ENCODE peak calls at places on chromosomes 4 and X, in seven cellular contexts. One of them, this sample, is unnamed.

GRCh38 chrX:129768586-129769466 is 10.9 kb upstream of the SASH3 start:
- DNase-seq in tibial nerve: no peak
- DNase-seq in esophagus squamous epithelium: no peak
- DNase-seq in endothelial cell of umbilical vein: no peak
- DNase-seq in heart left ventricle: no peak
- DNase-seq in Peyer's patch: no peak
- DNase-seq in A549: no peak
- DNase-seq in this sample: no peak

GRCh38 chr4:124096290-124096689 is 616.2 kb downstream of the ANKRD50 start:
- DNase-seq in tibial nerve: no peak
- DNase-seq in esophagus squamous epithelium: no peak
- DNase-seq in endothelial cell of umbilical vein: no peak
- DNase-seq in heart left ventricle: no peak
- DNase-seq in Peyer's patch: no peak
- DNase-seq in A549: no peak
- DNase-seq in this sample: no peak

GRCh38 chr4:139950568-139950967 is 203.4 kb downstream of the MAML3 start:
- DNase-seq in tibial nerve: no peak
- DNase-seq in esophagus squamous epithelium: no peak
- DNase-seq in endothelial cell of umbilical vein: no peak
- DNase-seq in heart left ventricle: no peak
- DNase-seq in Peyer's patch: no peak
- DNase-seq in A549: no peak
- DNase-seq in this sample: no peak

GRCh38 chrX:120468479-120468824 is 644 bp downstream of the LAMP2 start:
- DNase-seq in tibial nerve: no peak
- DNase-seq in esophagus squamous epithelium: no peak
- DNase-seq in endothelial cell of umbilical vein: peak
- DNase-seq in heart left ventricle: no peak
- DNase-seq in Peyer's patch: no peak
- DNase-seq in A549: no peak
- DNase-seq in this sample: no peak

GRCh38 chr4:89439533-89439932 is 131.9 kb upstream of the GPRIN3 start:
- DNase-seq in tibial nerve: no peak
- DNase-seq in esophagus squamous epithelium: no peak
- DNase-seq in endothelial cell of umbilical vein: no peak
- DNase-seq in heart left ventricle: no peak
- DNase-seq in Peyer's patch: no peak
- DNase-seq in A549: no peak
- DNase-seq in this sample: no peak

GRCh38 chrX:139211568-139212182 is 318.9 kb upstream of the F9 start:
- DNase-seq in tibial nerve: no peak
- DNase-seq in esophagus squamous epithelium: no peak
- DNase-seq in endothelial cell of umbilical vein: no peak
- DNase-seq in heart left ventricle: no peak
- DNase-seq in Peyer's patch: no peak
- DNase-seq in A549: no peak
- DNase-seq in this sample: no peak

GRCh38 chr4:16253127-16253960 is 27.1 kb upstream of the TAPT1 start:
- DNase-seq in tibial nerve: no peak
- DNase-seq in esophagus squamous epithelium: no peak
- DNase-seq in endothelial cell of umbilical vein: no peak
- DNase-seq in heart left ventricle: no peak
- DNase-seq in Peyer's patch: no peak
- DNase-seq in A549: peak
- DNase-seq in this sample: no peak

GRCh38 chrX:15349046-15349445 is 13.7 kb upstream of the PIGA start:
- DNase-seq in tibial nerve: no peak
- DNase-seq in esophagus squamous epithelium: no peak
- DNase-seq in endothelial cell of umbilical vein: peak
- DNase-seq in heart left ventricle: peak
- DNase-seq in Peyer's patch: peak
- DNase-seq in A549: peak
- DNase-seq in this sample: peak

GRCh38 chrX:18721683-18722499 is 14.4 kb downstream of the PPEF1 start:
- DNase-seq in tibial nerve: no peak
- DNase-seq in esophagus squamous epithelium: no peak
- DNase-seq in endothelial cell of umbilical vein: no peak
- DNase-seq in heart left ventricle: no peak
- DNase-seq in Peyer's patch: no peak
- DNase-seq in A549: no peak
- DNase-seq in this sample: no peak

GRCh38 chr4:70759627-70760026 is 37.9 kb downstream of the RUFY3 start:
- DNase-seq in tibial nerve: no peak
- DNase-seq in esophagus squamous epithelium: no peak
- DNase-seq in endothelial cell of umbilical vein: peak
- DNase-seq in heart left ventricle: no peak
- DNase-seq in Peyer's patch: no peak
- DNase-seq in A549: no peak
- DNase-seq in this sample: no peak
- TF ChIP-seq CTCF in tibial nerve: no peak
- TF ChIP-seq CTCF in esophagus squamous epithelium: no peak
- TF ChIP-seq CTCF in endothelial cell of umbilical vein: no peak
- TF ChIP-seq CTCF in heart left ventricle: no peak
- TF ChIP-seq CTCF in Peyer's patch: no peak
- TF ChIP-seq CTCF in A549: no peak
- TF ChIP-seq CTCF in this sample: no peak

GRCh38 chr4:184958839-184959238 is 59.5 kb upstream of the HELT start:
- DNase-seq in tibial nerve: no peak
- DNase-seq in esophagus squamous epithelium: no peak
- DNase-seq in endothelial cell of umbilical vein: no peak
- DNase-seq in heart left ventricle: no peak
- DNase-seq in Peyer's patch: no peak
- DNase-seq in A549: no peak
- DNase-seq in this sample: no peak
- TF ChIP-seq POLR2A in tibial nerve: no peak
- TF ChIP-seq POLR2A in esophagus squamous epithelium: no peak
- TF ChIP-seq POLR2A in endothelial cell of umbilical vein: no peak
- TF ChIP-seq POLR2A in heart left ventricle: no peak
- TF ChIP-seq POLR2A in Peyer's patch: no peak
- TF ChIP-seq POLR2A in A549: no peak
- TF ChIP-seq POLR2A in this sample: no peak

GRCh38 chr4:177726111-177726510 is 283.9 kb upstream of the AGA start:
- DNase-seq in tibial nerve: no peak
- DNase-seq in esophagus squamous epithelium: no peak
- DNase-seq in endothelial cell of umbilical vein: no peak
- DNase-seq in heart left ventricle: no peak
- DNase-seq in Peyer's patch: no peak
- DNase-seq in A549: no peak
- DNase-seq in this sample: no peak

DNA sequence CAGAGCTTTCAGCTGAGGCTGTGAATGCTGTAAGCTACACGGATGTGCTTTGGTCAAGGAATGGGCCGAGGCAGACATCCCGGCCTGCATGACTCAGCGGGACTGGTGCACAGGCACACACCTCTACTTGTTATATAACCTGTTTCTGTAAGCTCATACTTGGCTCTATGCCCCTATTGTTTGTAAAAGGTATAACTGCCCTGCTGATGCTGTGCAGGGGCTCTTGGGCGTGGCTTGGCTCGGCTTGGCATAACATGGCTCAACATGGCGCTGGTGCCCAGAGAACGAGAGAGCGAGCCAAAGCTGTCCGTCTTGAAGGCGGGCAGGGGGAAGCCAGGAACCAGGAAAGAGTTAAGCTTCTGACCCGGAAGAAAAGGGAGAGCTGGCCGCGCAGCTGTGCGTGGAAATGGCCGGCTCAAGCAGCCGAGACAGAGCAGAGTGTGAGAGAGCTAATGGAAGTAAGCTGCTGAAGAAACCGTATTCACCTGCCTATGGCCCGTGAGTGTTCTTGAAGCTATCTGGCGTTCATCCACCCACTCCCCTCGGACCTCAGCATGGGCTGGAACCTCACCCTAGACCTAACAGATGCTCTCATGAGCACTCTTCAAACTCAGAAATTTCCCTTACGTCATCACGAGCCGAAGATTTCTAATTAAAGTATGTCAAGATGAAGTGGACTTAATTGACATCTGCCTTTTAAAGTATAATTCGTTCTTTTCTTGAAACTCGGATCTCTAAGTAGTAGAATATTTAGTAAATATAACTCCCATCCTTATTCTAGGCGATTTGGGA is 286.3 kb upstream of the AGA start:
- DNase-seq in tibial nerve: no peak
- DNase-seq in esophagus squamous epithelium: no peak
- DNase-seq in endothelial cell of umbilical vein: no peak
- DNase-seq in heart left ventricle: no peak
- DNase-seq in Peyer's patch: peak
- DNase-seq in A549: no peak
- DNase-seq in this sample: no peak
- H3K27ac ChIP-seq in tibial nerve: no peak
- H3K27ac ChIP-seq in esophagus squamous epithelium: no peak
- H3K27ac ChIP-seq in endothelial cell of umbilical vein: no peak
- H3K27ac ChIP-seq in heart left ventricle: no peak
- H3K27ac ChIP-seq in Peyer's patch: no peak
- H3K27ac ChIP-seq in A549: no peak
- H3K27ac ChIP-seq in this sample: no peak

DNA sequence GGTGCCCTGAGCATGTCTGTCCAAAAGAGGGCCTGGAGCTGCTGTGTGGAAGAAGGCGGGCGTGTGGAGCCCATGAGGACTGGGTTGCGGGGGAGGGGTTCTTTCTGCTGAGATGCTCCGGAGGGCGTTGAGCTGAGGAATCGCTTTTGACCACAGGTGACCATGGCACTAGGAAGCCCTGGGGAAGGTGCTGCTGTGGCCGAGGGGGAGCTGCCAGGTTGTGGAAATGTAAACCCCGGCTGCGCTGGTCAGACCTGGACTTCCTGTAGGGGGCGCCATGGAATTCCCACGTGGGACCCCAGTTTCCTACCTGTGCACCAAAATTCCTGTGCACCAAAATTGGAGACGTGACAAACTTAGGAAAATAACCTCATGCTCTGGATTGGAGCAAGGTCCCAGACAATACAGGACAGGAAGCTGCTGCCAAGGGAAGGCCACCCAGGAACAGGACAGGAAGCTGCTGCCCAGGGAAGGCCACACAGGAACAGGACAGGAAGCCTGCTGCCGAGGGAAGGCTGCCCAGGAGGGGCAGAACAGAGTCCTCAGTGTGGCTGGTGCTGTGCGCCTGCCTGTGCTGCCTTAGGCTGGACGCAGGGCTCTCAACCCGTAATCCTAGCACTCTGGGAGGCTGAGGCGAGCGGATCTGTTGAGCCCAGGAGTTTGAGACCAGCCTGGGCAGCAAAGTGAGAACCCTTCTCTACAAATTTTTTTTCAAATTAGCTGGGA is 28.4 kb upstream of the UVSSA start:
- DNase-seq in tibial nerve: no peak
- DNase-seq in esophagus squamous epithelium: no peak
- DNase-seq in endothelial cell of umbilical vein: no peak
- DNase-seq in heart left ventricle: no peak
- DNase-seq in Peyer's patch: no peak
- DNase-seq in A549: no peak
- DNase-seq in this sample: no peak
- TF ChIP-seq CTCF in tibial nerve: no peak
- TF ChIP-seq CTCF in esophagus squamous epithelium: no peak
- TF ChIP-seq CTCF in endothelial cell of umbilical vein: peak
- TF ChIP-seq CTCF in heart left ventricle: peak
- TF ChIP-seq CTCF in Peyer's patch: peak
- TF ChIP-seq CTCF in A549: peak
- TF ChIP-seq CTCF in this sample: no peak

DNA sequence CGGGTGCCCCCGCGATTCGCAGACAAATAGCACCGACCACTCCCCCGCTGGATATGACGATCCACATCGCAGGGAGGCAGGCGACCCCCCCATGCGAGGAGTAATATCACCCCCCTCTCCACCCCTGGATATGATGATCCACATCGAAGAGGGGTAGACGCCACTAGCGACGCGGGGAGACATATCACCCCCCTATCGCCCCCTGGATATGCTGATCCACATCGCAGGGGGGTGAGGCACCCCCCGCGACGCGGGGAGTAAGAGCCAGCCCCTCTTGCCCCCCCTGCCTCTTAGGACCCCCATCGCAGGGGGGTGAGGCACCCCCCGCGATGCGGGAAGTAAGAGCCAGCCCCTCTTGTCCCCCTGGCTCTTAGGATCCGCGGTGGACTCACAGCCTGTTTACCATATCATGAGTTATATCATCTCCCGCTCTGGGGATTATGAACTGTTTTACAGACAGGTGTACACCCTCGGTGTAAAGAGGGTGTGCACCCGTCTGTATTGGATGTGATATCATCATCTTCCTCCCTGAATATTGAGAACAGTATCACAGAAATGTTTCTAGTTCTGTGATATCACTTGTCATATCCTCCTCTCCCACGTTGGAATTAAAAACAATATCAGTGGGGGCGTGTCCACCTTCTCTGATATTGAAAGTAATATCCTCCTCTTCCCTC is 22.7 kb upstream of the DRD5 start:
- DNase-seq in tibial nerve: no peak
- DNase-seq in esophagus squamous epithelium: no peak
- DNase-seq in endothelial cell of umbilical vein: no peak
- DNase-seq in heart left ventricle: no peak
- DNase-seq in Peyer's patch: no peak
- DNase-seq in A549: no peak
- DNase-seq in this sample: no peak
- TF ChIP-seq POLR2A in tibial nerve: no peak
- TF ChIP-seq POLR2A in esophagus squamous epithelium: no peak
- TF ChIP-seq POLR2A in endothelial cell of umbilical vein: no peak
- TF ChIP-seq POLR2A in heart left ventricle: no peak
- TF ChIP-seq POLR2A in Peyer's patch: no peak
- TF ChIP-seq POLR2A in A549: no peak
- TF ChIP-seq POLR2A in this sample: no peak

DNA sequence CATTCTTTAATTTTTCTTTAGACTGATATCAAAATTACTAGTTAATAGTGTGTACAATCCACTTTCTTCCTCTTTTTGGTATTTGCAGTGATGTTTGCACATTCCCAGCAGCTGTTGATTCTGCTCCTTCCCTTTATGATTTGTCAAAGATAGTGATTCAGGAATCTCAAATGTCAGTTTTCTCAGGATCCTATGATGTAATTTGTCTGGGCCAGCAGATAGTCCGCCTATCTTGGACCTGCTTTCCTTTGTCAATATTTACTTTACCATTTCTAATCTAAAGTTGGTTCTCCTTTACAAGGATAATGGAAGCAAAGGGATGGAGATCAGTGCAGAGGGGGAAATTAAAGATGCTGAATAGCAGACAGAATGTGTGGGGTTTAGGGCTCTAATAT is 122.1 kb downstream of the REELD1 start:
- DNase-seq in tibial nerve: no peak
- DNase-seq in esophagus squamous epithelium: no peak
- DNase-seq in endothelial cell of umbilical vein: peak
- DNase-seq in heart left ventricle: no peak
- DNase-seq in Peyer's patch: no peak
- DNase-seq in A549: no peak
- DNase-seq in this sample: no peak
- H3K27ac ChIP-seq in tibial nerve: no peak
- H3K27ac ChIP-seq in esophagus squamous epithelium: no peak
- H3K27ac ChIP-seq in endothelial cell of umbilical vein: peak
- H3K27ac ChIP-seq in heart left ventricle: no peak
- H3K27ac ChIP-seq in Peyer's patch: no peak
- H3K27ac ChIP-seq in A549: no peak
- H3K27ac ChIP-seq in this sample: no peak

DNA sequence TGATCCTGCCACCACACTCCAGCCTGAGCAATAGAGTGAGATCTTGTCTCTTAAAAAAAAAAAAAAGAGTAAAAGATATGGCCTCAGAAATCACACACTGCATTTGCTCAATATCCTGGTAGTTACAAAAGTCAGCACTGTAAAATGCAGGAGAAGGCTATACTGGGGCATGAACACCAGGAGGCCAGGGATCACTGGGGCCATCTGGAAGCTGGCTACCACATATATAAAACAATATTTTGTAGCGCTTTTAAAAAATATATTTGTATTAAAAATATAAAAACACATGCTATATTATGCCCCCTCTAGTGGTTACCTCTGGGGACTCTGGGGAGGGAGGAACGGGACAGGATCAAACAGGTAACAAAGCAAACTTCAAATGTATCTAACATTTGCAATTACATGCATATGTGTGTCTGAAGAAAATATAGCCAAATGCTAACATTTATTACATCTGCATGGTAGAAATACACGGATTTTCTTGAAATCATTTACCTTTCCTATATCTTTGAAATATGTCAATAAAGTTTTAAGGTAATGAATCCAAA is 4.0 kb downstream of the C4orf46 start:
- DNase-seq in tibial nerve: no peak
- DNase-seq in esophagus squamous epithelium: no peak
- DNase-seq in endothelial cell of umbilical vein: peak
- DNase-seq in heart left ventricle: no peak
- DNase-seq in Peyer's patch: no peak
- DNase-seq in A549: peak
- DNase-seq in this sample: no peak
- TF ChIP-seq CTCF in tibial nerve: peak
- TF ChIP-seq CTCF in esophagus squamous epithelium: peak
- TF ChIP-seq CTCF in endothelial cell of umbilical vein: peak
- TF ChIP-seq CTCF in heart left ventricle: peak
- TF ChIP-seq CTCF in Peyer's patch: peak
- TF ChIP-seq CTCF in A549: peak
- TF ChIP-seq CTCF in this sample: no peak